ENCODE peak calls at places on chromosomes 2 and 18, in six cellular contexts. E is A549, D is transverse colon, I is heart right ventricle, K is fibroblast of lung, P is thoracic aorta. W is an unnamed sample.

GRCh38 chr2:220891405-220891804 is 680.7 kb downstream of the EPHA4 start:
- DNase-seq in P (no peak), E (peak), K (peak), I (no peak), D (no peak), W (peak)

GRCh38 chr18:74834424-74835309 is 237.0 kb downstream of the ZNF407 start:
- DNase-seq in D (no peak), I (no peak), E (no peak), K (no peak), P (no peak), W (no peak)

GRCh38 chr2:45439788-45440773 is 171.0 kb downstream of the SRBD1 start:
- DNase-seq in P (no peak), K (peak), I (no peak), D (no peak), E (peak), W (no peak)

GRCh38 chr2:219082332-219082958 is 21.7 kb upstream of the IHH start:
- DNase-seq in E (no peak), K (peak), D (peak), I (peak), P (no peak), W (no peak)

GRCh38 chr18:30743033-30743432 is 299.5 kb downstream of the DSC3 start:
- DNase-seq in E (no peak), P (no peak), K (no peak), D (no peak), I (no peak), W (no peak)

GRCh38 chr2:233822101-233822771 is 32.1 kb downstream of the HJURP start:
- DNase-seq in K (no peak), P (no peak), I (no peak), D (peak), E (no peak), W (no peak)

GRCh38 chr2:145563752-145564615 is 1044.1 kb upstream of the ZEB2 start:
- DNase-seq in K (peak), I (no peak), E (no peak), D (no peak), P (no peak), W (no peak)

GRCh38 chr18:75269140-75269676 is 58.6 kb downstream of the TSHZ1 start:
- DNase-seq in P (no peak), E (no peak), D (no peak), I (no peak), K (no peak), W (no peak)

GRCh38 chr2:221392228-221392881 is 179.7 kb downstream of the EPHA4 start:
- DNase-seq in D (no peak), K (no peak), P (no peak), E (no peak), I (no peak), W (no peak)

GRCh38 chr2:158893057-158893456 is 75.4 kb upstream of the TANC1 start:
- DNase-seq in D (no peak), P (no peak), E (no peak), K (peak), I (no peak), W (no peak)

GRCh38 chr18:52340466-52341378 is 725 bp downstream of the DCC start:
- DNase-seq in P (no peak), E (no peak), D (no peak), I (no peak), K (peak), W (no peak)

GRCh38 chr18:76258209-76258608 is 236.8 kb downstream of the ZNF516 start:
- DNase-seq in I (no peak), P (no peak), K (no peak), D (no peak), E (no peak), W (no peak)

GRCh38 chr2:100784681-100785080 is 35.3 kb upstream of the NPAS2 start:
- DNase-seq in P (no peak), E (no peak), D (no peak), K (no peak), I (no peak), W (peak)

GRCh38 chr2:238720232-238720672 is 127.6 kb upstream of the TWIST2 start:
- DNase-seq in E (peak), I (peak), D (peak), K (peak), P (no peak), W (no peak)

GRCh38 chr18:45562567-45563479 is 52.5 kb upstream of the SLC14A2 start:
- DNase-seq in K (no peak), D (peak), P (no peak), E (no peak), I (peak), W (no peak)

GRCh38 chr2:25521665-25522387 is 151.6 kb downstream of the DTNB start:
- DNase-seq in K (peak), D (no peak), I (no peak), E (peak), P (no peak), W (peak)

GRCh38 chr18:59729781-59730180 is 32.6 kb upstream of the CCBE1 start:
- DNase-seq in E (peak), K (no peak), D (no peak), P (no peak), I (no peak), W (no peak)

GRCh38 chr2:102480796-102481195 is 7.8 kb downstream of the SLC9A4 start:
- DNase-seq in I (no peak), D (no peak), P (no peak), K (no peak), E (no peak), W (no peak)

GRCh38 chr2:206783718-206784117 is 18.3 kb downstream of the FASTKD2 start:
- DNase-seq in D (no peak), E (peak), I (no peak), P (no peak), K (no peak), W (no peak)

GRCh38 chr2:45643543-45644542 is 7.6 kb upstream of the PRKCE start:
- DNase-seq in K (peak), P (no peak), E (peak), D (peak), I (peak), W (no peak)

GRCh38 chr18:23958036-23958435 is 56.5 kb upstream of the TTC39C start:
- DNase-seq in I (peak), K (peak), D (peak), E (no peak), P (peak), W (no peak)

GRCh38 chr2:102839668-102840388 is 78.0 kb downstream of the TMEM182 start:
- DNase-seq in D (no peak), E (peak), K (peak), I (no peak), P (no peak), W (no peak)

GRCh38 chr2:239400000-239400831 is 604 bp downstream of the HDAC4 start:
- DNase-seq in D (peak), E (no peak), K (peak), I (no peak), P (no peak), W (no peak)

GRCh38 chr2:63218800-63219511 is 168.3 kb downstream of the OTX1 start:
- DNase-seq in K (no peak), D (no peak), I (no peak), E (no peak), P (no peak), W (no peak)

GRCh38 chr2:138959031-138959430 is 178.8 kb upstream of the NXPH2 start:
- DNase-seq in I (no peak), P (no peak), K (no peak), E (no peak), D (no peak), W (no peak)

GRCh38 chr2:54015809-54016703 is 45.3 kb upstream of the PSME4 start:
- DNase-seq in P (no peak), E (peak), I (no peak), K (peak), D (no peak), W (no peak)

GRCh38 chr2:127197475-127198385 is 22.4 kb downstream of the CYP27C1 start:
- DNase-seq in I (peak), K (peak), D (peak), P (no peak), E (peak), W (no peak)

GRCh38 chr2:149765636-149766035 is 178.1 kb upstream of the MMADHC start:
- DNase-seq in I (no peak), K (no peak), P (no peak), E (no peak), D (no peak), W (no peak)

GRCh38 chr2:51344886-51345285 is 313.0 kb upstream of the NRXN1 start:
- DNase-seq in I (no peak), P (no peak), D (no peak), E (no peak), K (no peak), W (no peak)

GRCh38 chr2:162153608-162154224 is 1.7 kb upstream of the GCG start:
- DNase-seq in P (no peak), I (no peak), K (peak), D (peak), E (peak), W (no peak)

GRCh38 chr2:126808929-126809328 is 89.8 kb upstream of the TEX51 start:
- DNase-seq in P (no peak), I (no peak), E (no peak), K (no peak), D (no peak), W (no peak)

GRCh38 chr2:105890856-105891255 is 146.1 kb downstream of the NCK2 start:
- DNase-seq in K (no peak), I (no peak), P (no peak), D (no peak), E (no peak), W (no peak)

GRCh38 chr2:165772183-165772582 is 21.9 kb downstream of the GALNT3 start:
- DNase-seq in E (no peak), K (no peak), P (no peak), D (no peak), I (no peak), W (no peak)

GRCh38 chr18:77052297-77052645 is 80.3 kb downstream of the MBP start:
- DNase-seq in I (no peak), P (no peak), K (no peak), E (no peak), D (no peak), W (no peak)

GRCh38 chr2:97742381-97742847 is 29.0 kb downstream of the ZAP70 start:
- DNase-seq in K (peak), E (no peak), P (no peak), I (no peak), D (no peak), W (no peak)

GRCh38 chr2:217873371-217873770 is 129.4 kb downstream of the TNS1 start:
- DNase-seq in P (no peak), I (no peak), E (no peak), K (no peak), D (no peak), W (no peak)

GRCh38 chr18:36374262-36374661 is 76.7 kb downstream of the FHOD3 start:
- DNase-seq in I (no peak), E (no peak), D (no peak), K (no peak), P (no peak), W (no peak)

GRCh38 chr2:238119756-238120462 is 18.6 kb upstream of the KLHL30 start:
- DNase-seq in K (no peak), P (no peak), E (no peak), I (peak), D (no peak), W (no peak)

GRCh38 chr2:3450385-3451031 is 68.8 kb downstream of the ADI1 start:
- DNase-seq in P (no peak), E (no peak), D (no peak), K (no peak), I (peak), W (no peak)

GRCh38 chr2:86037795-86038192 is 67.9 kb downstream of the POLR1A start:
- DNase-seq in K (no peak), I (no peak), E (no peak), P (no peak), D (no peak), W (no peak)
- H3K4me3 ChIP-seq in K (no peak), I (no peak), E (no peak), P (no peak), D (no peak), W (no peak)

GRCh38 chr18:58229162-58229561 is 185.1 kb downstream of the NEDD4L start:
- DNase-seq in D (no peak), P (no peak), I (no peak), K (no peak), E (no peak), W (no peak)

GRCh38 chr18:58234359-58234741 is 190.3 kb downstream of the NEDD4L start:
- DNase-seq in I (no peak), E (no peak), K (no peak), P (no peak), D (no peak), W (no peak)

GRCh38 chr18:58232674-58233073 is 188.6 kb downstream of the NEDD4L start:
- DNase-seq in E (no peak), P (no peak), I (no peak), D (no peak), K (no peak), W (no peak)

GRCh38 chr18:58230438-58231179 is 186.6 kb downstream of the NEDD4L start:
- DNase-seq in K (no peak), I (no peak), D (no peak), E (peak), P (no peak), W (peak)

DNA sequence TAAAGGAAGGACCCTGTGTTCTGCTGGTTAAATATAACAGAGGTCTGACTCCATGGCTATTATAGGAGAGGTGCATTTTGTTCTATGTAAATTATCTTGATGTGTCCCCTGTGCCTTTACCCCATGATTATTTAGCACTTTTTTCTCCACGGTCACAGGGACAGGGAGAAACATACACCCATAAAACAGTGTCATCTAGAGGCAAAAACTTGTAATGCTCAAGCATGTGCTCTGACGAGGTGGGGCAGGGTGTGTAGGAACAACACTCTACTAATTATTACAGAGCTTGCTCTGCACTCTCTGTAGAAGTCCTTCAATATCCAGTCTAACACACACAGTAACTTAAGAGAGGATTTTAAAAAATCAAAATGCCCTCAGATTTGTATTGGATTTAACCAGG is 187.9 kb downstream of the NEDD4L start:
- DNase-seq in P (no peak), I (no peak), D (peak), E (no peak), K (no peak), W (no peak)
- TF ChIP-seq CTCF in P (no peak), I (peak), D (peak), E (peak), K (no peak), W (peak)

GRCh38 chr2:10494351-10495066 is 46.4 kb upstream of the ODC1 start:
- DNase-seq in E (no peak), D (no peak), K (no peak), I (no peak), P (no peak), W (no peak)
- H3K4me3 ChIP-seq in E (peak), D (no peak), K (no peak), I (no peak), P (no peak), W (no peak)

GRCh38 chr2:134897932-134898331 is 20.7 kb upstream of the CCNT2 start:
- DNase-seq in D (no peak), K (peak), P (no peak), I (no peak), E (no peak), W (no peak)
- TF ChIP-seq CTCF in D (peak), K (no peak), P (no peak), I (peak), E (peak), W (peak)

DNA sequence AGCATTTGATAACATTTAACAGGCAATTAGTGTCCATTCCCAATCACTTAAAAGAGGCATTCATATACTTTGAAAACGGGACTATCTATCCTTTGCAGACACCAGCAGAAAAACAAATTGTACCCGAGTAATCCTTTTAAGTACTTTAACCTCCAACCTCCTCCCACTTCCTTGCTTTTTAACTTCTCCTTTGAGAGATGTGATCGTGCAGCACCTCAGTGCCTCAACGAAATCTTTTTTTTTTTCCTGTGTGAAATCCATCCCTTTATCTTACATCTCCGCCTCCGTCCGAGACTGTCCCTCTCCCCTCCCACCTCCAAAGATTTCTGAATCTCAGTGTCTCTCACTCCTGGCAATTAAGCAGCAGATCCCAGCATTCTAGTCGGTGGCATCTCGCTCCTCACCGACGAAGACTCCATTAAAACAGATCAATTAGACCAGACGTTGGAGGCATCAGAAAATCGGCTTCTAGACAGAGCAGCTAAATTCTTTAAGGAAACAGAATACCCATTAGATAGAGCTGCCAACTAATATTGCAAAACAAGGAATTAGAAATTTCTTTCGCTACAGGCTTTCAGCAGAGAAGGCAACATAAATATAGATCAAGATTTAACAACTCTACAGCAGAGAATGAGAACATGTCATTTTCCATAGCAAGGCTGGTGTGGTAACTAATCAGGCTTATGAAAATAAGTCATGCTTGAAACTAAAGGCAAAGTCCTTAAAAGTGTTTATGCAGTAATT is 1.9 kb upstream of the TMEFF2 start:
- DNase-seq in D (no peak), P (no peak), K (peak), I (no peak), E (no peak), W (no peak)
- H3K4me3 ChIP-seq in D (no peak), P (peak), K (peak), I (no peak), E (peak), W (no peak)

GRCh38 chr2:132429941-132430573 is 13.5 kb downstream of the GPR39 start:
- DNase-seq in P (no peak), E (no peak), D (no peak), I (no peak), K (no peak), W (no peak)

GRCh38 chr2:132424526-132425121 is 8.0 kb downstream of the GPR39 start:
- DNase-seq in P (no peak), E (no peak), I (no peak), K (peak), D (no peak), W (peak)

GRCh38 chr2:132429351-132429750 is 12.7 kb downstream of the GPR39 start:
- DNase-seq in K (no peak), I (no peak), E (no peak), D (no peak), P (no peak), W (no peak)

GRCh38 chr2:132426033-132426432 is 9.4 kb downstream of the GPR39 start:
- DNase-seq in P (no peak), E (no peak), I (no peak), D (no peak), K (no peak), W (no peak)

DNA sequence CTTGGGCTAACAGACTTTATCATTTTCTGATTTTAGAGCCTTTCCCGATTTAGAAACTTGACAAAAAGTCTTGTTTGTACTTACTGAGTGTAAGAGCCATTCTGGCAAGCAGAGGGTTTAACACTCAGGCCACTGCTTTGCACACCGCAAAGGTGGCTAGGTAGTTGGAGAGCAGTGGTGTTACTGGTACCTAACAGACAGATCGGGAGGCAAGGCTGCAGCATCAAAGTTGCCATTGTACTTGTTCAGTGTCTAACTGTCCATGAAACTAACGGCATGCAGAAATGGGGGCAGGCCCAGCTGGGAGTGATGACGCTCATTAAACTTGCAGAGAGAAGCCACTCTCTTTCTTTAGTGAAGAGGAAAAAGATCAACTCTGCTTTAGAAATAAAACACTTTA is 10.0 kb downstream of the GPR39 start:
- DNase-seq in E (no peak), P (no peak), D (no peak), K (no peak), I (no peak), W (no peak)
- TF ChIP-seq CTCF in E (no peak), P (no peak), D (no peak), K (no peak), I (no peak), W (no peak)

DNA sequence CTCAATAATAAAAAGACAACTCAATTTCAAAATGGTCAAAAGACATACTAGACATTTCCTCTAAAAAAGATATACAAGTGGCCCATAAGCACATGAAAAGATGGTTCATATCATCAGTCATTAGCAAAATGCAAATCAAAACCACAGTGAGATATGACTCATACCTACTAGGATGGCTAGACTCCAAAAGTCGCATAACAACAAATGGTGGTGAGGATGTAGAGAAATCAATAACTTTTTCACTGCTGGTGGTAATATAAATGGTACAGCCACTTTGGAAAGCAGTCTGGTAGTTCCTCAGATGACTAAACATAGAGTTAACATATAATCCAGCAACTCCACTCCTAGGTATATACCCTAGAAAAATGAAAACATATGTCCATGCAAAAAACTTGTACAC is 242.3 kb upstream of the NOL4 start:
- DNase-seq in E (no peak), K (peak), I (no peak), D (no peak), P (no peak), W (no peak)
- H3K4me3 ChIP-seq in E (no peak), K (no peak), I (no peak), D (no peak), P (no peak), W (no peak)

GRCh38 chr2:116696223-116696622 is 1118.3 kb upstream of the DDX18 start:
- DNase-seq in E (peak), P (no peak), D (no peak), K (no peak), I (no peak), W (no peak)
- TF ChIP-seq CTCF in E (no peak), P (no peak), D (no peak), K (no peak), I (no peak), W (peak)

GRCh38 chr18:12278765-12279682 is 24.9 kb downstream of the CIDEA start:
- DNase-seq in K (peak), D (peak), E (no peak), I (peak), P (peak), W (no peak)
- H3K4me3 ChIP-seq in K (peak), D (peak), E (no peak), I (peak), P (peak), W (peak)

W was measured in epithelial cell of proximal tubule.